ENCODE peak calls at places on chromosome 3, in seven cellular contexts. E is T-helper 17 cell; Q is NCI-H460; N is Ammon's horn; A is CD8-positive, alpha-beta T cell; M is skeletal muscle cell; S is cardiac fibroblast. Z is an unnamed sample.
A peak's percentile ranks its signal among the peaks of the same experiment; 100 is the strongest.

GRCh38 chr3:124298951-124299350 is 307.0 kb upstream of the ROPN1 start:
- DNase-seq in A (no peak), N (no peak), Q (no peak), E (no peak), M (no peak), S (no peak), Z (no peak)

GRCh38 chr3:38579146-38579545 is 70.3 kb downstream of the SCN5A start:
- DNase-seq in N (no peak), M (no peak), E (no peak), Q (no peak), A (peak; percentile 27), S (peak; percentile 21), Z (peak; percentile 66)

GRCh38 chr3:166282931-166283330 is 445.7 kb upstream of the BCHE start:
- DNase-seq in M (no peak), E (no peak), Q (no peak), S (no peak), A (no peak), N (no peak), Z (no peak)

GRCh38 chr3:74643636-74644035 is 29.2 kb upstream of the CNTN3 start:
- DNase-seq in A (no peak), M (peak; percentile 63), S (peak; percentile 84), N (peak; percentile 37), Q (no peak), E (no peak), Z (no peak)

GRCh38 chr3:122403489-122403888 is 12.4 kb downstream of the WDR5B start:
- DNase-seq in S (peak; percentile 74), A (no peak), Q (no peak), E (no peak), M (no peak), N (no peak), Z (peak; percentile 73)

GRCh38 chr3:5339967-5340535 is 152.5 kb downstream of the EDEM1 start:
- DNase-seq in Q (no peak), M (no peak), N (no peak), S (no peak), E (no peak), A (no peak), Z (no peak)

GRCh38 chr3:129793947-129794318 is 99.6 kb downstream of the TMCC1 start:
- DNase-seq in S (no peak), E (no peak), Q (no peak), N (peak; percentile 78), A (no peak), M (no peak), Z (no peak)

GRCh38 chr3:39088889-39089288 is 18.5 kb downstream of the GORASP1 start:
- DNase-seq in E (no peak), S (peak; percentile 26), N (no peak), A (no peak), Q (no peak), M (no peak), Z (no peak)

GRCh38 chr3:46372492-46373359 is 2.0 kb downstream of the CCR5 start:
- DNase-seq in A (no peak), S (peak; percentile 56), Q (peak; percentile 7), N (no peak), M (no peak), E (no peak), Z (peak; percentile 8)

GRCh38 chr3:114506622-114507300 is 212.9 kb downstream of the TIGIT start:
- DNase-seq in N (no peak), M (no peak), S (peak; percentile 38), E (no peak), Q (no peak), A (no peak), Z (peak; percentile 66)

GRCh38 chr3:168467085-168467714 is 371.5 kb upstream of the GOLIM4 start:
- DNase-seq in E (no peak), M (no peak), N (peak; percentile 54), Q (peak; percentile 44), S (peak; percentile 51), A (no peak), Z (peak; percentile 45)

GRCh38 chr3:125386811-125387210 is 11.7 kb upstream of the ZNF148 start:
- DNase-seq in Q (no peak), M (peak; percentile 78), S (peak; percentile 89), N (no peak), E (no peak), A (no peak), Z (peak; percentile 41)

GRCh38 chr3:132317229-132317948 is at the start of gene ACP3:
- DNase-seq in M (peak; percentile 56), Q (no peak), E (no peak), N (peak; percentile 68), A (no peak), S (peak; percentile 73), Z (peak; percentile 83)

GRCh38 chr3:112984485-112984884 is 6.3 kb upstream of the GTPBP8 start:
- DNase-seq in A (no peak), E (no peak), Q (no peak), M (no peak), S (peak; percentile 9), N (no peak), Z (no peak)

GRCh38 chr3:150335631-150336030 is 72.5 kb upstream of the TSC22D2 start:
- DNase-seq in N (no peak), S (no peak), Q (no peak), A (no peak), M (no peak), E (no peak), Z (peak; percentile 54)

GRCh38 chr3:155184027-155184426 is 103.9 kb downstream of the MME start:
- DNase-seq in A (no peak), N (no peak), M (no peak), S (no peak), Q (no peak), E (no peak), Z (peak; percentile 12)

GRCh38 chr3:184748219-184749135 is 36.6 kb upstream of the MAGEF1 start:
- DNase-seq in M (no peak), A (no peak), N (no peak), S (peak; percentile 9), Q (peak; percentile 11), E (no peak), Z (no peak)

GRCh38 chr3:16910207-16910606 is 25.5 kb downstream of the PLCL2 start:
- DNase-seq in N (no peak), S (no peak), A (no peak), E (no peak), Q (no peak), M (no peak), Z (no peak)

GRCh38 chr3:14455571-14456317 is 53.3 kb downstream of the SLC6A6 start:
- DNase-seq in M (no peak), A (no peak), Q (no peak), E (no peak), S (no peak), N (no peak), Z (no peak)

GRCh38 chr3:167733961-167734497 is 663 bp downstream of the PDCD10 start:
- DNase-seq in M (no peak), A (no peak), Q (no peak), S (peak; percentile 39), E (no peak), N (no peak), Z (peak; percentile 7)

GRCh38 chr3:126098391-126098858 is 14.5 kb upstream of the SLC41A3 start:
- DNase-seq in N (no peak), M (no peak), S (no peak), A (peak; percentile 27), E (no peak), Q (no peak), Z (peak; percentile 79)

GRCh38 chr3:130662407-130663028 is 84.1 kb downstream of the PIK3R4 start:
- DNase-seq in S (no peak), A (no peak), Q (no peak), E (no peak), N (no peak), M (no peak), Z (no peak)

GRCh38 chr3:64462203-64463120 is 225.3 kb downstream of the ADAMTS9 start:
- DNase-seq in E (no peak), N (no peak), A (no peak), S (peak; percentile 91), Q (no peak), M (peak; percentile 66), Z (peak; percentile 93)

GRCh38 chr3:128060473-128061381 is 8.5 kb downstream of the SEC61A1 start:
- DNase-seq in M (peak; percentile 80), A (no peak), Q (peak; percentile 91), E (no peak), N (no peak), S (peak; percentile 98), Z (peak; percentile 91)

GRCh38 chr3:17828388-17828787 is 86.0 kb upstream of the TBC1D5 start:
- DNase-seq in Q (no peak), A (no peak), M (no peak), S (no peak), E (no peak), N (no peak), Z (no peak)

GRCh38 chr3:134076816-134077215 is 47.1 kb upstream of the SLCO2A1 start:
- DNase-seq in Q (no peak), E (no peak), A (no peak), N (no peak), M (no peak), S (no peak), Z (no peak)

GRCh38 chr3:115072265-115073008 is 74.7 kb downstream of the ZBTB20 start:
- DNase-seq in Q (no peak), M (no peak), N (no peak), E (no peak), A (no peak), S (peak; percentile 62), Z (peak; percentile 49)

GRCh38 chr3:126968328-126968994 is 14.5 kb upstream of the PLXNA1 start:
- DNase-seq in M (no peak), N (no peak), S (no peak), A (no peak), Q (no peak), E (no peak), Z (no peak)

GRCh38 chr3:152968388-152969024 is 133.6 kb downstream of the P2RY1 start:
- DNase-seq in M (peak; percentile 18), Q (no peak), N (no peak), S (peak; percentile 70), A (no peak), E (no peak), Z (peak; percentile 47)

GRCh38 chr3:125192190-125193035 is 20.1 kb downstream of the SLC12A8 start:
- DNase-seq in A (no peak), N (no peak), S (no peak), E (no peak), Q (no peak), M (no peak), Z (no peak)

GRCh38 chr3:54065140-54065539 is 57.2 kb upstream of the CACNA2D3 start:
- DNase-seq in N (no peak), S (no peak), Q (no peak), A (no peak), E (no peak), M (no peak), Z (no peak)

GRCh38 chr3:197028711-197029510 is 706 bp downstream of the MELTF start:
- DNase-seq in S (no peak), A (no peak), Q (no peak), M (no peak), E (no peak), N (no peak), Z (no peak)

GRCh38 chr3:10437272-10437994 is 68.0 kb downstream of the ATP2B2 start:
- DNase-seq in M (peak; percentile 56), A (peak; percentile 75), S (peak; percentile 63), E (no peak), Q (no peak), N (peak; percentile 40), Z (peak; percentile 73)

GRCh38 chr3:190205739-190206138 is 85.0 kb upstream of the P3H2 start:
- DNase-seq in S (peak; percentile 89), A (no peak), E (no peak), M (peak; percentile 60), Q (peak; percentile 54), N (no peak), Z (peak; percentile 72)

GRCh38 chr3:130014526-130014925 is 40.0 kb downstream of the TRH start:
- DNase-seq in E (no peak), N (no peak), S (peak; percentile 4), Q (no peak), A (no peak), M (peak; percentile 33), Z (no peak)

GRCh38 chr3:153599685-153600084 is 437.7 kb downstream of the RAP2B start:
- DNase-seq in A (no peak), N (no peak), E (no peak), M (peak; percentile 87), Q (no peak), S (peak; percentile 87), Z (peak; percentile 95)